ENCODE peak calls at places on chromosomes 1 and 21, in five cellular contexts. One of them, this sample, is unnamed.

GRCh38 chr1:64691631-64692030 is 53.2 kb upstream of the RAVER2 start:
- DNase-seq in Kasumi-1: no peak
- DNase-seq in endothelial cell: no peak
- DNase-seq in AG09319: no peak
- DNase-seq in nucleus accumbens: no peak
- DNase-seq in this sample: no peak

GRCh38 chr1:80607064-80607463 is 1193.7 kb upstream of the ADGRL2 start:
- DNase-seq in AG09319: no peak
- DNase-seq in nucleus accumbens: no peak
- DNase-seq in Kasumi-1: no peak
- DNase-seq in endothelial cell: no peak
- DNase-seq in this sample: no peak

GRCh38 chr1:171841050-171841910 is at the start of gene DNM3:
- DNase-seq in Kasumi-1: peak; percentile 59
- DNase-seq in nucleus accumbens: peak; percentile 93
- DNase-seq in AG09319: peak; percentile 54
- DNase-seq in endothelial cell: peak; percentile 92
- DNase-seq in this sample: peak; percentile 79

GRCh38 chr21:25658427-25658980 is 19.4 kb downstream of the JAM2 start:
- DNase-seq in AG09319: no peak
- DNase-seq in nucleus accumbens: no peak
- DNase-seq in endothelial cell: no peak
- DNase-seq in Kasumi-1: no peak
- DNase-seq in this sample: no peak

GRCh38 chr1:4176841-4177240 is 276.8 kb upstream of the C1orf174 start:
- DNase-seq in endothelial cell: no peak
- DNase-seq in AG09319: no peak
- DNase-seq in Kasumi-1: no peak
- DNase-seq in nucleus accumbens: no peak
- DNase-seq in this sample: no peak

GRCh38 chr1:11930571-11931445 is 3.7 kb upstream of the PLOD1 start:
- DNase-seq in endothelial cell: peak; percentile 49
- DNase-seq in AG09319: no peak
- DNase-seq in Kasumi-1: no peak
- DNase-seq in nucleus accumbens: no peak
- DNase-seq in this sample: no peak

GRCh38 chr1:78601068-78601467 is 19.2 kb upstream of the IFI44L start:
- DNase-seq in endothelial cell: no peak
- DNase-seq in AG09319: no peak
- DNase-seq in nucleus accumbens: no peak
- DNase-seq in Kasumi-1: no peak
- DNase-seq in this sample: no peak

GRCh38 chr21:34180826-34181359 is 107.5 kb downstream of the MRPS6 start:
- DNase-seq in Kasumi-1: no peak
- DNase-seq in AG09319: no peak
- DNase-seq in nucleus accumbens: peak; percentile 28
- DNase-seq in endothelial cell: no peak
- DNase-seq in this sample: no peak

GRCh38 chr1:15788624-15789301 is 18.7 kb downstream of the UQCRHL start:
- DNase-seq in AG09319: no peak
- DNase-seq in Kasumi-1: peak; percentile 33
- DNase-seq in endothelial cell: no peak
- DNase-seq in nucleus accumbens: peak; percentile 4
- DNase-seq in this sample: no peak

GRCh38 chr1:93483606-93484005 is 35.7 kb downstream of the FNBP1L start:
- DNase-seq in nucleus accumbens: no peak
- DNase-seq in AG09319: no peak
- DNase-seq in endothelial cell: no peak
- DNase-seq in Kasumi-1: no peak
- DNase-seq in this sample: no peak

GRCh38 chr1:8311068-8311718 is 6.7 kb upstream of the SLC45A1 start:
- DNase-seq in AG09319: no peak
- DNase-seq in Kasumi-1: no peak
- DNase-seq in endothelial cell: no peak
- DNase-seq in nucleus accumbens: no peak
- DNase-seq in this sample: no peak

GRCh38 chr1:15290382-15290781 is 43.4 kb downstream of the FHAD1 start:
- DNase-seq in AG09319: no peak
- DNase-seq in nucleus accumbens: no peak
- DNase-seq in Kasumi-1: no peak
- DNase-seq in endothelial cell: no peak
- DNase-seq in this sample: no peak

GRCh38 chr1:155192346-155193274 is 15.1 kb downstream of the THBS3 start:
- DNase-seq in AG09319: no peak
- DNase-seq in Kasumi-1: no peak
- DNase-seq in endothelial cell: no peak
- DNase-seq in nucleus accumbens: no peak
- DNase-seq in this sample: no peak

This sample was measured in GM12865.